ENCODE peak calls at places on chromosomes 11 and 22, in eight cellular contexts. H, Y, B, E, P, W, D and L are unnamed samples.

GRCh38 chr22:50437511-50438304 is 37.1 kb downstream of the SBF1 start:
- DNase-seq in H (no peak), Y (no peak), B (no peak), E (no peak), P (no peak), W (no peak), D (no peak), L (no peak)

GRCh38 chr11:118953265-118953664 is 2.8 kb upstream of the UPK2 start:
- DNase-seq in H (no peak), Y (no peak), B (no peak), E (peak; percentile 94), P (peak; percentile 64), W (no peak), D (no peak), L (no peak)

GRCh38 chr22:50257451-50258360 is 3.8 kb downstream of the MAPK12 start:
- DNase-seq in H (no peak), Y (no peak), B (no peak), E (no peak), P (no peak), W (no peak), D (no peak), L (no peak)

GRCh38 chr11:117902001-117902855 is 25.8 kb upstream of the FXYD6 start:
- DNase-seq in H (no peak), Y (no peak), B (no peak), E (no peak), P (no peak), W (no peak), D (no peak), L (no peak)

GRCh38 chr11:60959445-60959844 is 7.5 kb upstream of the SLC15A3 start:
- DNase-seq in H (no peak), Y (no peak), B (no peak), E (no peak), P (no peak), W (no peak), D (no peak), L (no peak)

GRCh38 chr11:73384871-73385692 is 8.9 kb downstream of the RELT start:
- DNase-seq in H (no peak), Y (no peak), B (no peak), E (no peak), P (no peak), W (peak; percentile 76), D (no peak), L (no peak)

GRCh38 chr11:123407124-123407995 is 22.7 kb upstream of the GRAMD1B start:
- DNase-seq in H (peak; percentile 49), Y (peak; percentile 64), B (peak; percentile 81), E (peak; percentile 88), P (peak; percentile 32), W (no peak), D (peak; percentile 88), L (peak; percentile 55)

GRCh38 chr11:73184953-73185671 is 33.0 kb upstream of the P2RY2 start:
- DNase-seq in H (peak; percentile 8), Y (peak; percentile 55), B (peak; percentile 87), E (peak; percentile 68), P (peak; percentile 58), W (peak; percentile 83), D (peak; percentile 70), L (peak; percentile 75)

GRCh38 chr11:78808903-78809302 is 234.2 kb upstream of the NARS2 start:
- DNase-seq in H (no peak), Y (no peak), B (peak; percentile 33), E (no peak), P (no peak), W (no peak), D (no peak), L (no peak)

GRCh38 chr22:19547620-19548019 is 23.4 kb upstream of the CLDN5 start:
- DNase-seq in H (no peak), Y (no peak), B (no peak), E (no peak), P (no peak), W (no peak), D (no peak), L (no peak)

GRCh38 chr11:37409124-37409523 is 811.1 kb upstream of the RAG2 start:
- DNase-seq in H (peak; percentile 44), Y (no peak), B (no peak), E (no peak), P (no peak), W (no peak), D (no peak), L (peak; percentile 66)

GRCh38 chr22:23178512-23179254 is 1.6 kb upstream of the BCR start:
- DNase-seq in H (peak; percentile 34), Y (peak; percentile 53), B (peak; percentile 64), E (peak; percentile 84), P (peak; percentile 76), W (peak; percentile 84), D (peak; percentile 82), L (no peak)

GRCh38 chr11:46560300-46561025 is 33.4 kb downstream of the AMBRA1 start:
- DNase-seq in H (peak; percentile 27), Y (peak; percentile 50), B (peak; percentile 54), E (no peak), P (no peak), W (no peak), D (no peak), L (no peak)

GRCh38 chr11:45233121-45233803 is 52.9 kb downstream of the SYT13 start:
- DNase-seq in H (no peak), Y (peak; percentile 55), B (peak; percentile 70), E (peak; percentile 78), P (peak; percentile 79), W (peak; percentile 86), D (peak; percentile 68), L (no peak)

GRCh38 chr22:37189011-37189466 is 992 bp upstream of the C1QTNF6 start:
- DNase-seq in H (no peak), Y (peak; percentile 11), B (peak; percentile 29), E (no peak), P (no peak), W (no peak), D (no peak), L (peak; percentile 85)

GRCh38 chr11:77299528-77299993 is 1.9 kb downstream of the GDPD4 start:
- DNase-seq in H (no peak), Y (peak; percentile 45), B (peak; percentile 84), E (no peak), P (no peak), W (no peak), D (no peak), L (peak; percentile 78)

GRCh38 chr11:48099916-48100446 is 116.6 kb upstream of the OR4B1 start:
- DNase-seq in H (no peak), Y (no peak), B (no peak), E (no peak), P (no peak), W (peak; percentile 41), D (no peak), L (no peak)

GRCh38 chr22:47697861-47698260 is 935.4 kb downstream of the TBC1D22A start:
- DNase-seq in H (no peak), Y (no peak), B (no peak), E (no peak), P (no peak), W (no peak), D (no peak), L (no peak)

DNA sequence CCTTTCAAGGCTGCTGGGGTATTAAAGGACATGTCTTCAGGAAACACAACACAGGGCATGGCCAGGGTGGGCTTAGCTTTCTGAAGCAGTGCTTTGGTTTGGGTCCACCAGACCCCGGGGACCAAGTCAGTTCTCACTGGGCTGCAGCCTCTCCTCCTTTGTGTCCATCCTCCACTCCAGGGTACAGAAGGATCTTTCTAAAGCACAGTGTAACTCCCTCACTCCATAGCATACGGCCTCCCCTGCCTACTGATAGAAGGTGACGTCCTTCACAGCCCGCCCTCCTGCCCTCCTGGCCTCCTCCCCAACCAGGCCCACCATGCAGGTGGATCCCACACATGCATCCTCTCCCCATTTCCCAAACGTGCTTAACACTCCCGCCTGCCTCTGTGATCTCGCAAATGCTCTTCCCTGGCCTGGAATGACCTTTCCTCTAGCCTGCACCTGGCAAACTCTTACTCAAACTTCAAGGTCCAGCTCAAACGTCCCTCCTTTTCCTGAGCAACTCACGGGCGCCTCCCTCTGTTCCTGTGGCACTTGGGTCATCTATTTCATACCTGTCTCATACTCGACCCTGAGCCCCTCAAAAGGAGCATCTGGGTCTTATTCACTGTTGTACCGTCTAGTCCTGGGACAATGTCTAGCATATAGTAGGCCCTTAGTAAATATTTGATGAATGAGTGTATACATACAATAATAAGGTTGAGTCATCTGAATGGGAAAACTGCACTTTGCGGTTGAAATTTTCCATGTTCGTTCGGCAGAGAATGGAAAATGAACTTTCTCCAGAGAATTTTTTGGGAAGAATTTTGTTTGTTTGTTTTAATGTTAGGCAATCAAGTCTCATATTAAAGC is 187.7 kb downstream of the EFCAB6 start:
- DNase-seq in H (peak; percentile 59), Y (no peak), B (peak; percentile 74), E (no peak), P (no peak), W (no peak), D (no peak), L (no peak)
- TF ChIP-seq CTCF in H (no peak), Y (no peak), B (no peak), E (no peak), P (no peak), W (no peak), D (no peak), L (no peak)

DNA sequence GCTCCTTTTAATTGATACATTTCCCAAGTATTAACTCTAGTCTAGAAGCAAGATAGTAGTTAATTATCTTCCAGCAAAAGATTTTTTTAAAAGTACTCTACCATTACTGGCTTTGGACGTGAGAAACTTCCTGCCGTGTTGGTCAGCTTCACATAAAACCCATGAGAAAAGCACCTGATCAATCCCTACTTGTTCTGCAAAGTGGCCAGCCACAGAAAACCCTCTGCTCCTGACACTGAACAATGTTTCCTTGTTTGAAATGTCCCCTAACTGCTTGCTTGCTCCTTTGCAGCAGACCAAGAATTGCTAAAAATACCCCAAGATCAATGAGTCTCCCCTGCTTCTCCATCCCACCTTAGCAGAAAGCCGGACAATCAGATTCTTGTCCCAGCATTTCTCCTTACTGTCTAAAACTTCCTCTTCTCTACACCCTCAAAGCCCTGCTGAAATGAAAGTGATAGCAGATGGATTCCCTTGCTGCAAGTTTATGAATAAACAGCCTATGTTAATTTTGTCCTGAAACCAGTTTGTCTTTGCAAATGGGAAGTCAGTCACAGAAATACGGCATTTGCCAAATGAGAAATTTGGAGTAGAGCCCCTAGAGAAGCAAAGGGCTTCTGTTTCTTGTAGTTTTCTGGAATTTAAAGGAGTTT is 207.1 kb upstream of the ARHGAP20 start:
- DNase-seq in H (no peak), Y (no peak), B (no peak), E (no peak), P (no peak), W (no peak), D (no peak), L (no peak)
- TF ChIP-seq CTCF in H (no peak), Y (no peak), B (no peak), E (no peak), P (no peak), W (no peak), D (no peak), L (no peak)

GRCh38 chr22:21443735-21444421 is 23.3 kb upstream of the TMEM191C start:
- DNase-seq in H (no peak), Y (no peak), B (no peak), E (peak; percentile 33), P (peak; percentile 1), W (peak; percentile 51), D (no peak), L (no peak)
- TF ChIP-seq CTCF in H (no peak), Y (no peak), B (no peak), E (no peak), P (no peak), W (no peak), D (no peak), L (no peak)

DNA sequence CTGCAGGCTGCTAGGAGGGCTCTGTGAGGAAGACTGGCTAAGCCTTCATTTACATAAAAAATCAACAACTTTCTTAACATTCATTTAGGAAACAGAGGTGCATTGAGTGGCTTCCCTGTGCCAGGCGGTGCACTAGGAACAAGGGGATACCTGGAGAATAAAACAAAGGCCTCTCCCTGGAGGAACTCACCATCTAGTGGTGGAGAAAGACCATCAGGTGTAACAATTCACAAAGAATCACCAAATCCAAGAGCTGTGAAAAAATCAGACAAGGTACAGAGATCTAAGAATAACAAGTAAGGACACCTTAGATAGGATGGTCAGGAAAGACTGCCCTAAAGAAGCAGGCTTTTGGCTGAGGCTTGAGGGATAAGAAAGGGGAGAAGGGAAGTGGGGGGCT is 40.3 kb downstream of the CSNK2A3 start:
- DNase-seq in H (no peak), Y (no peak), B (no peak), E (no peak), P (no peak), W (no peak), D (no peak), L (no peak)
- TF ChIP-seq CTCF in H (no peak), Y (no peak), B (no peak), E (no peak), P (no peak), W (no peak), D (no peak), L (peak; percentile 19)